ENCODE peak calls at places on chromosomes 1 and 21, in seven cellular contexts. N is neural progenitor cell, E is fibroblast of mammary gland, U is kidney, T is NB4, Q is lower lobe of right lung, S is choroid plexus epithelial cell. G is an unnamed sample.

GRCh38 chr1:228918335-228918734 is 183.1 kb downstream of the RHOU start:
- DNase-seq in N (no peak), E (no peak), U (no peak), T (no peak), Q (no peak), S (no peak), G (no peak)

GRCh38 chr1:194103516-194104246 is 917.3 kb upstream of the B3GALT2 start:
- DNase-seq in N (no peak), E (no peak), U (no peak), T (no peak), Q (no peak), S (no peak), G (no peak)

GRCh38 chr1:1181938-1182410 is 8.3 kb downstream of the TTLL10 start:
- DNase-seq in N (peak), E (no peak), U (peak), T (no peak), Q (peak), S (no peak), G (no peak)

GRCh38 chr1:176717052-176717754 is 254.2 kb downstream of the PAPPA2 start:
- DNase-seq in N (no peak), E (no peak), U (no peak), T (no peak), Q (no peak), S (no peak), G (no peak)

GRCh38 chr1:1068374-1069060 is 5.6 kb downstream of the RNF223 start:
- DNase-seq in N (peak), E (no peak), U (peak), T (no peak), Q (peak), S (no peak), G (no peak)

GRCh38 chr1:6275826-6276764 is 15.2 kb upstream of the GPR153 start:
- DNase-seq in N (no peak), E (peak), U (peak), T (no peak), Q (no peak), S (peak), G (peak)

GRCh38 chr1:61864501-61864900 is 122.2 kb downstream of the PATJ start:
- DNase-seq in N (no peak), E (no peak), U (no peak), T (no peak), Q (no peak), S (no peak), G (no peak)

GRCh38 chr1:153946622-153947246 is at the start of gene DENND4B:
- DNase-seq in N (peak), E (peak), U (peak), T (peak), Q (peak), S (peak), G (peak)

GRCh38 chr1:221732052-221732451 is 9.8 kb downstream of the DUSP10 start:
- DNase-seq in N (no peak), E (no peak), U (no peak), T (no peak), Q (no peak), S (no peak), G (no peak)

GRCh38 chr1:23824711-23825075 is 536 bp downstream of the HMGCL start:
- DNase-seq in N (peak), E (no peak), U (no peak), T (no peak), Q (no peak), S (no peak), G (no peak)

GRCh38 chr1:65469889-65470340 is 49.4 kb downstream of the LEPR start:
- DNase-seq in N (no peak), E (no peak), U (no peak), T (no peak), Q (no peak), S (peak), G (peak)

GRCh38 chr1:45979778-45980176 is 152.7 kb downstream of the PIK3R3 start:
- DNase-seq in N (no peak), E (no peak), U (no peak), T (no peak), Q (no peak), S (no peak), G (no peak)

GRCh38 chr1:43766818-43767525 is 59.6 kb downstream of the ST3GAL3 start:
- DNase-seq in N (peak), E (no peak), U (no peak), T (peak), Q (no peak), S (no peak), G (peak)

GRCh38 chr21:30478015-30478414 is 2.2 kb downstream of the KRTAP19-1 start:
- DNase-seq in N (no peak), E (no peak), U (no peak), T (no peak), Q (no peak), S (no peak), G (no peak)

GRCh38 chr1:70509996-70510876 is 99.2 kb downstream of the CTH start:
- DNase-seq in N (peak), E (peak), U (no peak), T (peak), Q (no peak), S (peak), G (peak)

GRCh38 chr1:182299728-182300581 is 91.6 kb downstream of the GLUL start:
- DNase-seq in N (peak), E (peak), U (no peak), T (peak), Q (peak), S (peak), G (peak)

GRCh38 chr1:163664706-163665321 is 343.1 kb downstream of the NUF2 start:
- DNase-seq in N (no peak), E (no peak), U (no peak), T (no peak), Q (no peak), S (no peak), G (peak)

GRCh38 chr1:25520446-25521061 is 22.9 kb upstream of the LDLRAP1 start:
- DNase-seq in N (peak), E (peak), U (no peak), T (peak), Q (no peak), S (peak), G (peak)

GRCh38 chr1:242140871-242141270 is 142.0 kb upstream of the MAP1LC3C start:
- DNase-seq in N (no peak), E (no peak), U (no peak), T (peak), Q (no peak), S (no peak), G (no peak)

GRCh38 chr21:29102791-29103257 is 27.6 kb upstream of the MAP3K7CL start:
- DNase-seq in N (no peak), E (no peak), U (no peak), T (peak), Q (no peak), S (peak), G (no peak)

GRCh38 chr1:3070654-3071506 is 1.9 kb downstream of the PRDM16 start:
- DNase-seq in N (peak), E (no peak), U (peak), T (no peak), Q (peak), S (no peak), G (no peak)

GRCh38 chr1:177185209-177185608 is 14.5 kb downstream of the BRINP2 start:
- DNase-seq in N (peak), E (peak), U (no peak), T (no peak), Q (no peak), S (peak), G (no peak)

GRCh38 chr1:180821970-180822369 is 90.7 kb upstream of the KIAA1614 start:
- DNase-seq in N (no peak), E (no peak), U (no peak), T (no peak), Q (no peak), S (no peak), G (no peak)

GRCh38 chr1:228348708-228349467 is 57.7 kb downstream of the TRIM11 start:
- DNase-seq in N (no peak), E (no peak), U (no peak), T (no peak), Q (no peak), S (no peak), G (no peak)

GRCh38 chr1:238779676-238780075 is 606.7 kb upstream of the CHRM3 start:
- DNase-seq in N (no peak), E (no peak), U (no peak), T (no peak), Q (no peak), S (no peak), G (peak)

GRCh38 chr21:17869115-17869514 is 50.0 kb upstream of the C21orf91 start:
- DNase-seq in N (no peak), E (no peak), U (no peak), T (no peak), Q (no peak), S (no peak), G (no peak)

GRCh38 chr1:40313329-40313957 is 3.6 kb downstream of the COL9A2 start:
- DNase-seq in N (no peak), E (peak), U (no peak), T (peak), Q (no peak), S (peak), G (peak)

GRCh38 chr1:117339866-117340357 is 27.3 kb upstream of the MAN1A2 start:
- DNase-seq in N (no peak), E (peak), U (no peak), T (peak), Q (no peak), S (peak), G (peak)

GRCh38 chr1:48059289-48059688 is 62.1 kb upstream of the TRABD2B start:
- DNase-seq in N (no peak), E (no peak), U (no peak), T (no peak), Q (no peak), S (no peak), G (no peak)

GRCh38 chr1:48055854-48056253 is 58.7 kb upstream of the TRABD2B start:
- DNase-seq in N (no peak), E (no peak), U (no peak), T (no peak), Q (no peak), S (no peak), G (no peak)

GRCh38 chr1:48057249-48057648 is 60.1 kb upstream of the TRABD2B start:
- DNase-seq in N (no peak), E (no peak), U (no peak), T (no peak), Q (no peak), S (no peak), G (no peak)

GRCh38 chr1:48056365-48056764 is 59.2 kb upstream of the TRABD2B start:
- DNase-seq in N (no peak), E (no peak), U (no peak), T (no peak), Q (no peak), S (no peak), G (no peak)

DNA sequence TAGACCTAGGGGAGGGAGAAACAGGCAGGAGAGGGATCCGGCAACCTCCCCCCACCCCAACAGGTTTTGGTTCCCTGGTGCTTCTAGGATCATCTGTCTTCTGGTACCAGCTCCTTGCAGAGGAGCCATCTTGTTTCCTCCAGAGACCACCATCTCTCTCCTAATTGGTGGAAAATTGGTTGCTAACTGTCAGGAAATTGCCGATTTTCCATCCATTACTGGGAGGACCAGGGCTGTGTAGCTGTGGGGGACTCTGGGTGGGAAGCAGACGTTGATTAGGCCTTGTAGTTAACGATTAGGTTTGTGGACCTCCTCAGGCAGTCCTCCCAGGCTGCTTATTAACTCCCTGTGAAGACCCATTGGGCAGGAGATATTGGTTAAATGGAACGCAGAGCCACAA is 61.0 kb upstream of the TRABD2B start:
- DNase-seq in N (no peak), E (no peak), U (no peak), T (no peak), Q (no peak), S (no peak), G (no peak)
- TF ChIP-seq CTCF in N (no peak), E (no peak), U (no peak), T (no peak), Q (no peak), S (no peak), G (no peak)

GRCh38 chr1:77513839-77514763 is 168.4 kb downstream of the ZZZ3 start:
- DNase-seq in N (peak), E (peak), U (no peak), T (no peak), Q (no peak), S (peak), G (peak)

GRCh38 chr1:77509898-77510297 is 172.6 kb downstream of the ZZZ3 start:
- DNase-seq in N (no peak), E (no peak), U (no peak), T (no peak), Q (no peak), S (no peak), G (no peak)

GRCh38 chr1:77509051-77509492 is 173.4 kb downstream of the ZZZ3 start:
- DNase-seq in N (no peak), E (no peak), U (no peak), T (no peak), Q (no peak), S (no peak), G (no peak)

GRCh38 chr1:77514871-77515776 is 167.3 kb downstream of the ZZZ3 start:
- DNase-seq in N (peak), E (peak), U (no peak), T (no peak), Q (no peak), S (peak), G (peak)

GRCh38 chr1:77511440-77511840 is 171.0 kb downstream of the ZZZ3 start:
- DNase-seq in N (no peak), E (peak), U (no peak), T (no peak), Q (no peak), S (peak), G (peak)
- H3K4me3 ChIP-seq in N (no peak), E (no peak), U (no peak), T (no peak), Q (no peak), S (no peak), G (no peak)

GRCh38 chr1:207887542-207887941 is 23.4 kb downstream of the CD34 start:
- DNase-seq in N (no peak), E (no peak), U (no peak), T (no peak), Q (no peak), S (no peak), G (no peak)

GRCh38 chr1:207886227-207886626 is 24.7 kb downstream of the CD34 start:
- DNase-seq in N (no peak), E (no peak), U (no peak), T (no peak), Q (no peak), S (no peak), G (no peak)

GRCh38 chr1:207890136-207890738 is 20.7 kb downstream of the CD34 start:
- DNase-seq in N (no peak), E (peak), U (peak), T (peak), Q (no peak), S (peak), G (peak)

GRCh38 chr1:207891148-207891547 is 19.8 kb downstream of the CD34 start:
- DNase-seq in N (no peak), E (no peak), U (no peak), T (no peak), Q (no peak), S (no peak), G (no peak)

GRCh38 chr1:207888647-207889046 is 22.3 kb downstream of the CD34 start:
- DNase-seq in N (no peak), E (peak), U (no peak), T (peak), Q (no peak), S (no peak), G (peak)
- TF ChIP-seq CTCF in N (peak), E (no peak), U (no peak), T (no peak), Q (no peak), S (peak), G (peak)

DNA sequence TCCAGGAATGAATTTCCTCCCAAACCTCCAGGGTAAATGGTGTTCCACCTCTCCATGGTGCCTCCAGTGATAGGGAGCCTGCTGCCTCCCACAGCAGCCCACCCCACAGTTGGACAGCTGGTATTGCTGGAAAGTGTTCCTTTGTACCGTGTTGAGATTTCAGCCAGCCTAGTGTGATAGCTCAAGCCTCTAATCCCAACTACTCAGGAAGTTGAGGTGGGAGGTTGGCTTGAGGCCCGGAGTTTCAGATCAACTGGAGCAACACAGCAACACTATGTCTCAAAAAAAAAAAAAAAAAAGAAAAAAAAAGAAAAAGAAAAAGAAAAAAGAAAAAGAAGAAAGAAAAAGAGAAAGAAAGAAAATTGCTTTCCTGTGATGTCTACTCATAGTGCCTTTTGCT is 96.1 kb downstream of the CHD1L start:
- DNase-seq in N (no peak), E (no peak), U (no peak), T (no peak), Q (no peak), S (no peak), G (no peak)
- H3K4me3 ChIP-seq in N (no peak), E (no peak), U (no peak), T (no peak), Q (no peak), S (no peak), G (no peak)

GRCh38 chr21:21101911-21102310 is 103.7 kb downstream of the NCAM2 start:
- DNase-seq in N (peak), E (peak), U (no peak), T (peak), Q (no peak), S (peak), G (peak)
- TF ChIP-seq CTCF in N (peak), E (peak), U (no peak), T (peak), Q (no peak), S (peak), G (peak)

DNA sequence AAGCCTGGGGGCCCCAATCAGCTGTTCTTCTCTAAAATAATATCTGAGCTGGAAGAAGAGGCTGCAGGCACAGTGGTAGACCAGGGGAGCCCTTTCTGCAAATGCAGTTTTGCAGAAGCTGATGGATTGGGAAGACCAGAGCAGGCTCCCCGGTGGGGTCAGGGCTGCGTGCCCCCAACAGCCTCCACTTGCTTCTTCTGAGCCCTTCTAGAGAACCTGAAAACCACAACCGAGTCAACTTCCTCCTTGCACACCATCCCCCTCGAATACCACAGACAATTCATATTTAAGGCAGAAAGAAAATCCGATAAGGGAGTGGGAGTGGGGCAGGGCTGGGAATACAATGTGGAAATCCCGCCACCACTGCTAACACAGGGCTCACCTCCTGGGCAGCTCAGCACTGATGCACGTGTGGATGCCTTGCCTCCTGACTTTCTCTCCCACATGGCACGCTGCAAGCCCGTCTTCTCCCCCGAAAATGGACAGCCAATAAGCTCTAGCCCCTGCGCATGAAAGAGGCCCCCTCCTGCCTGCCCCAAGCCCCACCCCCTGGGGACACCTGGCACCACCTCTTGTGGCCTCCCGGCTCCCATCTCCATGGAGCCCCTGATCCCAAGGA is 25.4 kb upstream of the ALDH4A1 start:
- DNase-seq in N (no peak), E (no peak), U (peak), T (peak), Q (no peak), S (peak), G (no peak)
- H3K4me3 ChIP-seq in N (no peak), E (no peak), U (no peak), T (no peak), Q (peak), S (no peak), G (no peak)

GRCh38 chr1:237043846-237044636 is 2.1 kb downstream of the RYR2 start:
- DNase-seq in N (peak), E (no peak), U (no peak), T (no peak), Q (no peak), S (no peak), G (no peak)

GRCh38 chr1:237042467-237042891 is 495 bp downstream of the RYR2 start:
- DNase-seq in N (peak), E (no peak), U (no peak), T (no peak), Q (no peak), S (no peak), G (no peak)

GRCh38 chr1:237042892-237043576 is 1.1 kb downstream of the RYR2 start:
- DNase-seq in N (peak), E (no peak), U (peak), T (no peak), Q (no peak), S (no peak), G (no peak)

GRCh38 chr1:237048803-237049202 is 6.8 kb downstream of the RYR2 start:
- DNase-seq in N (no peak), E (no peak), U (no peak), T (no peak), Q (no peak), S (no peak), G (no peak)

GRCh38 chr1:237045278-237046016 is 3.5 kb downstream of the RYR2 start:
- DNase-seq in N (peak), E (no peak), U (no peak), T (peak), Q (no peak), S (no peak), G (no peak)
- TF ChIP-seq CTCF in N (peak), E (no peak), U (no peak), T (no peak), Q (no peak), S (no peak), G (no peak)